ENCODE peak calls at places on chromosomes 12 and 14, in five cellular contexts. W, H, V, Y and F are unnamed samples.
A peak's percentile ranks its signal among the peaks of the same experiment; 100 is the strongest.

GRCh38 chr12:12839886-12840285 is 26.7 kb downstream of the DDX47 start:
- DNase-seq in W (peak; percentile 73), H (no peak), V (peak; percentile 48), Y (no peak), F (peak; percentile 88)

GRCh38 chr14:58362798-58363412 is 32.8 kb upstream of the TOMM20L start:
- DNase-seq in W (no peak), H (no peak), V (no peak), Y (no peak), F (no peak)

GRCh38 chr12:89674326-89674942 is 34.2 kb downstream of the ATP2B1 start:
- DNase-seq in W (no peak), H (no peak), V (no peak), Y (no peak), F (no peak)

GRCh38 chr12:88960213-88960878 is 380.1 kb upstream of the KITLG start:
- DNase-seq in W (no peak), H (peak; percentile 29), V (no peak), Y (no peak), F (no peak)

GRCh38 chr12:27695556-27696292 is 523 bp upstream of the REP15 start:
- DNase-seq in W (no peak), H (no peak), V (no peak), Y (no peak), F (no peak)

GRCh38 chr14:93064411-93065271 is 51.1 kb downstream of the ITPK1 start:
- DNase-seq in W (peak; percentile 88), H (peak; percentile 46), V (no peak), Y (no peak), F (no peak)

GRCh38 chr14:63922696-63923421 is 70.1 kb downstream of the SYNE2 start:
- DNase-seq in W (peak; percentile 67), H (no peak), V (peak; percentile 39), Y (no peak), F (peak; percentile 73)

GRCh38 chr12:26317942-26318565 is 122.7 kb downstream of the SSPN start:
- DNase-seq in W (no peak), H (no peak), V (no peak), Y (no peak), F (no peak)

GRCh38 chr12:104519190-104519857 is 62.6 kb downstream of the CHST11 start:
- DNase-seq in W (no peak), H (no peak), V (no peak), Y (no peak), F (no peak)

GRCh38 chr14:51328942-51329350 is 88.9 kb downstream of the TMX1 start:
- DNase-seq in W (no peak), H (no peak), V (no peak), Y (no peak), F (no peak)

GRCh38 chr14:90506748-90507147 is 109.9 kb downstream of the CALM1 start:
- DNase-seq in W (no peak), H (no peak), V (no peak), Y (no peak), F (no peak)

GRCh38 chr12:32896438-32897275 is at the start of gene PKP2:
- DNase-seq in W (no peak), H (peak; percentile 59), V (peak; percentile 71), Y (no peak), F (peak; percentile 94)

GRCh38 chr14:95140060-95140858 is 17.1 kb downstream of the DICER1 start:
- DNase-seq in W (no peak), H (no peak), V (no peak), Y (no peak), F (no peak)

GRCh38 chr14:74618078-74618952 is 6.3 kb upstream of the LTBP2 start:
- DNase-seq in W (no peak), H (peak; percentile 15), V (peak; percentile 63), Y (peak; percentile 31), F (peak; percentile 61)

GRCh38 chr12:120500577-120500976 is 4.7 kb downstream of the DYNLL1 start:
- DNase-seq in W (no peak), H (no peak), V (no peak), Y (no peak), F (no peak)

GRCh38 chr12:47383942-47384341 is 304.2 kb upstream of the AMIGO2 start:
- DNase-seq in W (no peak), H (no peak), V (no peak), Y (no peak), F (no peak)

GRCh38 chr12:3247596-3248270 is 170.6 kb downstream of the TSPAN9 start:
- DNase-seq in W (no peak), H (no peak), V (no peak), Y (no peak), F (no peak)

GRCh38 chr14:49173765-49174373 is 412.3 kb downstream of the RPS29 start:
- DNase-seq in W (no peak), H (no peak), V (peak; percentile 49), Y (no peak), F (peak; percentile 59)

GRCh38 chr14:44385906-44386305 is 121.2 kb downstream of the FSCB start:
- DNase-seq in W (no peak), H (no peak), V (no peak), Y (no peak), F (no peak)

GRCh38 chr14:36905272-36906046 is 243.8 kb downstream of the PAX9 start:
- DNase-seq in W (no peak), H (no peak), V (no peak), Y (no peak), F (no peak)

GRCh38 chr14:22887990-22888378 is 5.0 kb downstream of the REM2 start:
- DNase-seq in W (peak; percentile 53), H (no peak), V (no peak), Y (no peak), F (no peak)

GRCh38 chr12:132287391-132288238 is 41.8 kb downstream of the GALNT9 start:
- DNase-seq in W (no peak), H (no peak), V (no peak), Y (no peak), F (no peak)

GRCh38 chr12:5768880-5769199 is 176.2 kb downstream of the ANO2 start:
- DNase-seq in W (no peak), H (no peak), V (no peak), Y (no peak), F (no peak)

GRCh38 chr14:55731881-55732498 is 152.0 kb downstream of the KTN1 start:
- DNase-seq in W (no peak), H (no peak), V (no peak), Y (peak; percentile 8), F (peak; percentile 75)

GRCh38 chr12:129016159-129016558 is 162.9 kb downstream of the GLT1D1 start:
- DNase-seq in W (no peak), H (no peak), V (no peak), Y (no peak), F (no peak)

GRCh38 chr12:1926274-1926673 is 7.8 kb upstream of the CACNA2D4 start:
- DNase-seq in W (peak; percentile 66), H (no peak), V (peak; percentile 24), Y (no peak), F (peak; percentile 9)

GRCh38 chr14:49865431-49865859 is 12.9 kb upstream of the NEMF start:
- DNase-seq in W (peak; percentile 84), H (peak; percentile 67), V (peak; percentile 72), Y (peak; percentile 64), F (peak; percentile 91)

DNA sequence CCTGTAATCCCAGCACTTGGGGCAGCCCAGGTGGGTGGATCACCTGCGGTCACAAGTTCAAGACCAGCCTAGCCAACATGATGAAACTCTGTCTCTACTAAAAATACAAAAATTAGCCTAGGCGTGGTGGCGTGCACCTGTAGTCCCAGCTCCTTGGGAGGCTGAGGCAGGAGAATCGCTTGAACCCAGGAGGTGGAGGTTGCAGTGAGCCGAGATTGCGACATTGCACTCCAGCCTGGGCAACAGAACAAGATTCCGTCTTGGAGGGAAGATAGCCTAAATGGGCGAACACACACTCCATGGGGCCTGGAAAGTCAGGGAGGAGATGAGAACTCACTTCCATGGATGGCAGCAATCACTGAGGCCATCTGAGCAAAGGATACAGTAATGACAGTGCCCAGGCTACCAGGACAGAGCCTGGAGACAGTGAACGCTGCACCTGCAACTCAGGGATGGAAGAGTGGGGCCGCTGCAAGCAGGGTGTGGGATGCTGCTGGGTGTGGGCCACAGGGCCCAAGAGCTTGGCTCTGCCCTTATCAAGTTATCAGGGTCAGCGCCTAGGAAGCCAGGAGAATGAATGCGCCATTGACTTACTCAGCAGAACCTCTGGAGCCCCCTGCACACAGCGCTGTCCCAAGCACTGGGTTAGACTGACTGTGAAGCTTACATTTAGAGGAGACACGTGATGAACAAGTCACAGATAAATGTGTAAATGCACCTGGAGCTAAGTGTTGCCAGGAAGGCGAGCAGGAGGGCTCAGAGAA is 28.9 kb downstream of the FOXN3 start:
- DNase-seq in W (no peak), H (no peak), V (no peak), Y (no peak), F (no peak)
- H3K27ac ChIP-seq in W (no peak overlapping the region), H (no peak overlapping the region), V (no peak overlapping the region), Y (no peak overlapping the region), F (no peak overlapping the region)

DNA sequence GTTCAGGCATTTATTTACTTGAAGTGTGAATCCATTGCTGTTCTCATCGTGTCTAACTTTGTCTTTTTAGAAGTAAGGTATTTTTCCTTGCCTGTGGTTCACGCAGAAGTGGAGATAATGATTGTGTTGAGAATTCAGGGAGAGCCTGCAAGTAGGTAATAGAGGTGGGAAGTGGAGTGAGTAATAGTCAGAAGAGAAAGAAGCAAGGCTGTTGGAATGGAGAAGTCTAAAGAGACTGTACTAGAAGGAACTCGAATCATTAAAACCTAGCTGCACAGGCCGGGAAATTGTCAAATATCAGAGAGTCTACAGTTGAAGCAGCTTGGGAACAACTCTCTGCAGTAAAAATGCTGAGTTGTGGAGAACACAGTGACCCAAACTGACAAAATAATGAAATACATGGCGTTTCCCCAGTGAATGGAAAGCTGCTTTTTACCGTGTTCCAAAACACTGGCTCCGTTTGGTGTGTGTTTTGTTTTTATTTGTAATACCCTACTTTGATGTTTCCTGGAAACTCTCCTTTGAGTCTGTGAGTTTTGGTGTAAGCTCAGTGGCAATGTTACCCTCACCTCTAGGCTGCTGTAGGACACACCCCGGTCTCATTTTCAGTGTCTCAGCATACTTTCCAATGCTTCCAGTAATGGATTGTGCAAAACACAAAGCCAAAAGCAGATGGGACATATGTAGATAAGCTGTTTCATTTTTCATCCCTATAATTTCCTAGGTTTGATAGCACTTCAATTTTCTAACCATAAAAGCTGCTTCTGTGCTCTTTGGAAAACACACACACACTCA is 146.6 kb downstream of the CRADD start:
- DNase-seq in W (no peak), H (no peak), V (no peak), Y (no peak), F (no peak)
- H3K4me3 ChIP-seq in W (no peak overlapping the region), H (no peak overlapping the region), V (no peak overlapping the region), Y (no peak overlapping the region), F (no peak overlapping the region)

GRCh38 chr14:77044776-77045569 is 16.5 kb upstream of the IRF2BPL start:
- DNase-seq in W (no peak), H (no peak), V (peak; percentile 59), Y (no peak), F (no peak)

GRCh38 chr14:77043984-77044485 is 15.5 kb upstream of the IRF2BPL start:
- DNase-seq in W (no peak), H (no peak), V (no peak), Y (no peak), F (no peak)

GRCh38 chr14:77043177-77043983 is 14.9 kb upstream of the IRF2BPL start:
- DNase-seq in W (no peak), H (peak; percentile 72), V (no peak), Y (no peak), F (no peak)

GRCh38 chr14:77045570-77045890 is 17.0 kb upstream of the IRF2BPL start:
- DNase-seq in W (no peak), H (no peak), V (peak; percentile 79), Y (no peak), F (peak; percentile 73)

GRCh38 chr14:77046706-77047105 is 18.2 kb upstream of the IRF2BPL start:
- DNase-seq in W (no peak), H (no peak), V (no peak), Y (no peak), F (no peak)
- H3K4me1 ChIP-seq in W (peaks cover 66% of the 10 kb centered on the region), H (peaks cover 85% of the 10 kb centered on the region), V (peaks cover 26% of the 10 kb centered on the region), Y (peaks cover 25% of the 10 kb centered on the region), F (peaks cover 30% of the 10 kb centered on the region)

GRCh38 chr14:106491851-106492250 is 965.5 kb downstream of the TMEM121 start:
- DNase-seq in W (no peak), H (no peak), V (no peak), Y (no peak), F (no peak)
- H3K27ac ChIP-seq in W (no peak overlapping the region), H (no peak overlapping the region), V (no peak overlapping the region), Y (no peak overlapping the region), F (no peak overlapping the region)